ENCODE peak calls at places on chromosomes 1 and 21, in six cellular contexts. F is H1, M is IMR-90, N is trophoblast cell, B is H9, X is mesenchymal stem cell. S is an unnamed sample.

GRCh38 chr1:91171906-91172305 is 150.1 kb upstream of the ZNF644 start:
- DNase-seq in F (no peak), M (no peak), N (no peak), B (no peak), X (no peak), S (no peak)

GRCh38 chr1:83692524-83693336 is 306.2 kb downstream of the TTLL7 start:
- DNase-seq in F (peak; percentile 65), M (peak; percentile 0), N (peak; percentile 49), B (peak; percentile 80), X (peak; percentile 65), S (peak; percentile 56)

GRCh38 chr1:170674239-170674638 is 10.3 kb downstream of the PRRX1 start:
- DNase-seq in F (no peak), M (peak; percentile 62), N (no peak), B (no peak), X (no peak), S (no peak)

GRCh38 chr1:229344139-229344538 is 1.3 kb upstream of the CCSAP start:
- DNase-seq in F (no peak), M (no peak), N (no peak), B (no peak), X (no peak), S (no peak)

GRCh38 chr1:110785612-110786011 is 87.3 kb upstream of the CD53 start:
- DNase-seq in F (no peak), M (no peak), N (no peak), B (no peak), X (no peak), S (no peak)

GRCh38 chr1:169779970-169780369 is 14.7 kb downstream of the METTL18 start:
- DNase-seq in F (no peak), M (peak; percentile 70), N (no peak), B (no peak), X (peak; percentile 20), S (no peak)

GRCh38 chr1:6578624-6579373 is 995 bp upstream of the ZBTB48 start:
- DNase-seq in F (no peak), M (no peak), N (no peak), B (no peak), X (no peak), S (no peak)

GRCh38 chr1:24080131-24080530 is 31.8 kb downstream of the MYOM3 start:
- DNase-seq in F (no peak), M (no peak), N (no peak), B (no peak), X (no peak), S (no peak)

GRCh38 chr1:21534674-21535378 is 25.6 kb downstream of the ALPL start:
- DNase-seq in F (no peak), M (peak; percentile 77), N (peak; percentile 41), B (peak; percentile 67), X (peak; percentile 76), S (peak; percentile 33)

GRCh38 chr1:159089184-159089791 is 12.7 kb upstream of the AIM2 start:
- DNase-seq in F (no peak), M (no peak), N (no peak), B (no peak), X (no peak), S (no peak)

GRCh38 chr1:110152133-110152785 is 2.0 kb downstream of the SLC6A17 start:
- DNase-seq in F (no peak), M (peak; percentile 74), N (no peak), B (no peak), X (peak; percentile 6), S (no peak)

GRCh38 chr1:151934048-151934493 is 24.8 kb upstream of the THEM4 start:
- DNase-seq in F (no peak), M (peak; percentile 60), N (peak; percentile 54), B (peak; percentile 49), X (peak; percentile 75), S (peak; percentile 32)

GRCh38 chr1:110494522-110495406 is 24.2 kb downstream of the KCNA10 start:
- DNase-seq in F (no peak), M (peak; percentile 8), N (no peak), B (peak; percentile 61), X (no peak), S (no peak)

GRCh38 chr1:165815725-165816124 is 11.7 kb upstream of the UCK2 start:
- DNase-seq in F (no peak), M (peak; percentile 65), N (peak; percentile 23), B (no peak), X (peak; percentile 44), S (no peak)

GRCh38 chr21:26966978-26967913 is at the start of gene ADAMTS5:
- DNase-seq in F (no peak), M (peak; percentile 69), N (peak; percentile 79), B (peak; percentile 52), X (peak; percentile 88), S (peak; percentile 42)

GRCh38 chr21:45543710-45544448 is 1.6 kb upstream of the SLC19A1 start:
- DNase-seq in F (no peak), M (no peak), N (no peak), B (peak; percentile 31), X (no peak), S (no peak)

GRCh38 chr1:25090707-25091422 is 141.4 kb downstream of the SYF2 start:
- DNase-seq in F (no peak), M (no peak), N (no peak), B (no peak), X (no peak), S (no peak)

GRCh38 chr1:60431593-60431992 is 358.0 kb upstream of the C1orf87 start:
- DNase-seq in F (no peak), M (no peak), N (no peak), B (no peak), X (no peak), S (no peak)

DNA sequence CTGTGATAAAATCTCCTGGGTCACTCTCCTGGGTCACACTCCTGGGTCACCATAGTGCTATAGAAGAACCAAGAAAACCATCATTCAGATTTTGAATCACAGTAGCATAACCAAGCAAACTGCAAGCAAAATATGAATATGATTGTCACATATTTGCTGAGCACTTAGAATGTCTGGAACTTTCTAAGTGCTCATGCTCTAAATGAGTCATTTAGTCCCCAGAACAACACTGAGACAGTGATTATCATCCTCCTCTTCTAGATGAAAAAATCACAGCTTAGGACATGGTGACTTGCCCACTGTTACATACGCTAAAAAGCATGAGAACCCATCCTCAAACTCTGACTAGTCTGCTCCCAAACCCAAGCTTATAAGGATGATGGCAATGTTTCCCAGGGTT is 39.5 kb upstream of the DDAH1 start:
- DNase-seq in F (no peak), M (peak; percentile 49), N (no peak), B (no peak), X (peak; percentile 47), S (no peak)
- H3K14ac ChIP-seq in F (no peak overlapping the region), M (no peak overlapping the region), N (no peak overlapping the region), B (no peak overlapping the region), X (no peak overlapping the region), S (no peak overlapping the region)

GRCh38 chr1:54289939-54290233 is 89.9 kb downstream of the MRPL37 start:
- DNase-seq in F (no peak), M (no peak), N (no peak), B (no peak), X (no peak), S (no peak)

GRCh38 chr1:54290443-54291184 is 90.6 kb downstream of the MRPL37 start:
- DNase-seq in F (no peak), M (peak; percentile 59), N (no peak), B (no peak), X (peak; percentile 83), S (no peak)

GRCh38 chr1:54287176-54287650 is 87.2 kb downstream of the MRPL37 start:
- DNase-seq in F (no peak), M (peak; percentile 55), N (peak; percentile 26), B (peak; percentile 59), X (peak; percentile 82), S (no peak)

GRCh38 chr1:54287821-54288220 is 87.9 kb downstream of the MRPL37 start:
- DNase-seq in F (no peak), M (peak; percentile 63), N (no peak), B (no peak), X (peak; percentile 84), S (no peak)

GRCh38 chr1:54289061-54289938 is 89.3 kb downstream of the MRPL37 start:
- DNase-seq in F (no peak), M (peak; percentile 28), N (no peak), B (no peak), X (no peak), S (no peak)
- H3K14ac ChIP-seq in F (no peak overlapping the region), M (peak overlapping the region; percentile 74), N (no peak overlapping the region), B (no peak overlapping the region), X (no peak overlapping the region), S (no peak overlapping the region)

DNA sequence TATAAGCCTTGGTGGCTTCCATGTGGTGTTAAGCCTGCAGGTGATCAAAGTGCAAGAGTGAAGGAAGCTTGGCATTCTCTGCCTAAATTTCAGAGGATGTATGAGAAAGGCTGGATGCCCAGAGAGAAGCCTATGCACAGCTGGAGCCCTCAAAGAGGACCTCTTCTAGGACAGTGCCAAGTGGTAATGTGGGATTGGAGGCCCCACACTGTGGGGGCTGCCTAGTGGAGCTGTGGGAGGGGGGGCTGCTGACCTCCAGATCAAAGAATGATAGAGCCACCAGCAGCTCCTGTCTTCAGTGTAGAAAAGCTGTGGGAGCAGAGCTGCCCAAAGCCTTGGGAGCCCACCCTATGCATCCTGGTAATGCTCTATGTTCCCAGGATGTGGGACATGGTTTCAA is 1512.7 kb upstream of the TPTE start:
- DNase-seq in F (no peak), M (no peak), N (no peak), B (no peak), X (no peak), S (no peak)
- H3K14ac ChIP-seq in F (no peak overlapping the region), M (no peak overlapping the region), N (no peak overlapping the region), B (no peak overlapping the region), X (no peak overlapping the region), S (no peak overlapping the region)

GRCh38 chr1:112817555-112818373 is 102.6 kb upstream of the PPM1J start:
- DNase-seq in F (peak; percentile 99), M (no peak), N (no peak), B (peak; percentile 97), X (no peak), S (no peak)

GRCh38 chr1:112815376-112815775 is 100.2 kb upstream of the PPM1J start:
- DNase-seq in F (no peak), M (no peak), N (peak; percentile 54), B (no peak), X (no peak), S (no peak)

DNA sequence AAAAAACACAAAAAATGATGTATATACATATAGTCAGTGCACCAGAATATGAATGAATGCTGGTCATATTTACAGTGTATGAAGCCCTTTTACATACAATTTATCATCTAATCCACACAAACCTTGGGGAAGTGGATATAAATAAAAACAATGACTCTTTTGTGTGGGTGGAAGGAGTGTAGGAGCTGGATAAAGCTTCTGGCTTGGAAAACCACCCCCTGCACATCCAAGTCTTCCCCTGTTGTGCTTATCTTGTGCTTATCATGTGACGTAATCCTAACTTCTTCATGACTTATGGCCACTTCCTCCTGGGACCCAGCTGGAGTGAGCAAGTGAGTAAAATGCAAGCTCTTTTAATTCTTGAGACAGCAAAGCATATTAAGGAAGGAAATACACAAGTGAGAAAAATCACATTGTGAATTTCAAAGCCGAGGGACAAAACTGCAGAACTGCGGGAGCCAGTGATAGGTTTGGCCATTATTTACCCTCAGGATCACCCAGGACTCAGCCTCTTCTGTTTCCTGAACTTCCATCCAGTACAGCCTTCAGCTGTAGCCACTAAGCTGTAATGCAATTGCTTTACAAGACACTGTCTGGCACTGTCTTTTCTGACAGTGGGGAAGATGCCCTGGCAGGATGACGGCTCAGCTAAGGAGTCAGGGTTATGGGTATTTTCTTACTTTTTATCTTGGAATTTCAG is 104.0 kb upstream of the PPM1J start:
- DNase-seq in F (no peak), M (peak; percentile 91), N (no peak), B (no peak), X (peak; percentile 81), S (no peak)
- H3K14ac ChIP-seq in F (no peak overlapping the region), M (no peak overlapping the region), N (no peak overlapping the region), B (peak overlapping the region; percentile 68), X (no peak overlapping the region), S (no peak overlapping the region)

GRCh38 chr1:34906225-34906624 is 23.2 kb downstream of the DLGAP3 start:
- DNase-seq in F (no peak), M (no peak), N (no peak), B (no peak), X (no peak), S (no peak)
- H3K14ac ChIP-seq in F (no peak overlapping the region), M (no peak overlapping the region), N (no peak overlapping the region), B (no peak overlapping the region), X (no peak overlapping the region), S (no peak overlapping the region)

S was measured in neuronal stem cell.